ENCODE peak calls at places on chromosome 12, in nine cellular contexts. One of them, this sample, is unnamed.

GRCh38 chr12:120709976-120710804 is at the start of gene UNC119B:
- DNase-seq in activated CD4-positive, alpha-beta T cell treated with anti-CD3 and anti-CD28 coated beads, Interleukin-2, amount 50 U/mL, for 4 hours: peak
- DNase-seq in fibroblast of pulmonary artery: no peak
- DNase-seq in H9: peak
- DNase-seq in activated naive CD8-positive, alpha-beta T cell treated with anti-CD3 and anti-CD28 coated beads, Interleukin-2, amount 50 U/mL, for 24 hours: peak
- DNase-seq in hippocampal formation: peak
- DNase-seq in HEK293T: peak
- DNase-seq in NCI-H2029: peak
- DNase-seq in iPS-NIHi11: peak
- DNase-seq in this sample: peak

GRCh38 chr12:89111964-89112363 is 240.3 kb downstream of the DUSP6 start:
- DNase-seq in iPS-NIHi11: no peak
- DNase-seq in activated naive CD8-positive, alpha-beta T cell treated with anti-CD3 and anti-CD28 coated beads, Interleukin-2, amount 50 U/mL, for 24 hours: no peak
- DNase-seq in hippocampal formation: no peak
- DNase-seq in activated CD4-positive, alpha-beta T cell treated with anti-CD3 and anti-CD28 coated beads, Interleukin-2, amount 50 U/mL, for 4 hours: no peak
- DNase-seq in fibroblast of pulmonary artery: no peak
- DNase-seq in H9: no peak
- DNase-seq in HEK293T: no peak
- DNase-seq in NCI-H2029: no peak
- DNase-seq in this sample: no peak

GRCh38 chr12:118271770-118272417 is 100.8 kb downstream of the TAOK3 start:
- DNase-seq in iPS-NIHi11: peak
- DNase-seq in activated CD4-positive, alpha-beta T cell treated with anti-CD3 and anti-CD28 coated beads, Interleukin-2, amount 50 U/mL, for 4 hours: no peak
- DNase-seq in activated naive CD8-positive, alpha-beta T cell treated with anti-CD3 and anti-CD28 coated beads, Interleukin-2, amount 50 U/mL, for 24 hours: no peak
- DNase-seq in HEK293T: no peak
- DNase-seq in H9: no peak
- DNase-seq in NCI-H2029: no peak
- DNase-seq in hippocampal formation: no peak
- DNase-seq in fibroblast of pulmonary artery: no peak
- DNase-seq in this sample: no peak

GRCh38 chr12:110316861-110317260 is 35.8 kb downstream of the ATP2A2 start:
- DNase-seq in fibroblast of pulmonary artery: peak
- DNase-seq in hippocampal formation: no peak
- DNase-seq in NCI-H2029: no peak
- DNase-seq in activated naive CD8-positive, alpha-beta T cell treated with anti-CD3 and anti-CD28 coated beads, Interleukin-2, amount 50 U/mL, for 24 hours: no peak
- DNase-seq in activated CD4-positive, alpha-beta T cell treated with anti-CD3 and anti-CD28 coated beads, Interleukin-2, amount 50 U/mL, for 4 hours: no peak
- DNase-seq in HEK293T: no peak
- DNase-seq in iPS-NIHi11: no peak
- DNase-seq in H9: no peak
- DNase-seq in this sample: no peak

GRCh38 chr12:84763112-84763511 is 149.5 kb downstream of the SLC6A15 start:
- DNase-seq in activated naive CD8-positive, alpha-beta T cell treated with anti-CD3 and anti-CD28 coated beads, Interleukin-2, amount 50 U/mL, for 24 hours: no peak
- DNase-seq in HEK293T: no peak
- DNase-seq in hippocampal formation: no peak
- DNase-seq in fibroblast of pulmonary artery: peak
- DNase-seq in activated CD4-positive, alpha-beta T cell treated with anti-CD3 and anti-CD28 coated beads, Interleukin-2, amount 50 U/mL, for 4 hours: no peak
- DNase-seq in iPS-NIHi11: no peak
- DNase-seq in H9: no peak
- DNase-seq in NCI-H2029: no peak
- DNase-seq in this sample: no peak

GRCh38 chr12:28027328-28027727 is 54.8 kb upstream of the PTHLH start:
- DNase-seq in activated CD4-positive, alpha-beta T cell treated with anti-CD3 and anti-CD28 coated beads, Interleukin-2, amount 50 U/mL, for 4 hours: no peak
- DNase-seq in hippocampal formation: no peak
- DNase-seq in fibroblast of pulmonary artery: no peak
- DNase-seq in NCI-H2029: no peak
- DNase-seq in H9: no peak
- DNase-seq in HEK293T: no peak
- DNase-seq in activated naive CD8-positive, alpha-beta T cell treated with anti-CD3 and anti-CD28 coated beads, Interleukin-2, amount 50 U/mL, for 24 hours: no peak
- DNase-seq in iPS-NIHi11: no peak
- DNase-seq in this sample: no peak

GRCh38 chr12:77325505-77325904 is 260.1 kb upstream of the E2F7 start:
- DNase-seq in activated CD4-positive, alpha-beta T cell treated with anti-CD3 and anti-CD28 coated beads, Interleukin-2, amount 50 U/mL, for 4 hours: no peak
- DNase-seq in iPS-NIHi11: peak
- DNase-seq in fibroblast of pulmonary artery: no peak
- DNase-seq in HEK293T: peak
- DNase-seq in activated naive CD8-positive, alpha-beta T cell treated with anti-CD3 and anti-CD28 coated beads, Interleukin-2, amount 50 U/mL, for 24 hours: no peak
- DNase-seq in H9: peak
- DNase-seq in NCI-H2029: no peak
- DNase-seq in hippocampal formation: no peak
- DNase-seq in this sample: no peak

GRCh38 chr12:107487011-107487680 is 198.5 kb upstream of the PWP1 start:
- DNase-seq in H9: no peak
- DNase-seq in iPS-NIHi11: no peak
- DNase-seq in fibroblast of pulmonary artery: no peak
- DNase-seq in NCI-H2029: peak
- DNase-seq in hippocampal formation: no peak
- DNase-seq in activated CD4-positive, alpha-beta T cell treated with anti-CD3 and anti-CD28 coated beads, Interleukin-2, amount 50 U/mL, for 4 hours: no peak
- DNase-seq in activated naive CD8-positive, alpha-beta T cell treated with anti-CD3 and anti-CD28 coated beads, Interleukin-2, amount 50 U/mL, for 24 hours: no peak
- DNase-seq in HEK293T: no peak
- DNase-seq in this sample: no peak

GRCh38 chr12:94590428-94590827 is 59.9 kb downstream of the TMCC3 start:
- DNase-seq in hippocampal formation: no peak
- DNase-seq in activated CD4-positive, alpha-beta T cell treated with anti-CD3 and anti-CD28 coated beads, Interleukin-2, amount 50 U/mL, for 4 hours: no peak
- DNase-seq in H9: no peak
- DNase-seq in iPS-NIHi11: no peak
- DNase-seq in fibroblast of pulmonary artery: no peak
- DNase-seq in NCI-H2029: no peak
- DNase-seq in HEK293T: no peak
- DNase-seq in activated naive CD8-positive, alpha-beta T cell treated with anti-CD3 and anti-CD28 coated beads, Interleukin-2, amount 50 U/mL, for 24 hours: no peak
- DNase-seq in this sample: no peak

GRCh38 chr12:109247831-109248654 is 61.0 kb downstream of the FOXN4 start:
- DNase-seq in HEK293T: no peak
- DNase-seq in iPS-NIHi11: no peak
- DNase-seq in hippocampal formation: no peak
- DNase-seq in H9: no peak
- DNase-seq in fibroblast of pulmonary artery: no peak
- DNase-seq in NCI-H2029: no peak
- DNase-seq in activated naive CD8-positive, alpha-beta T cell treated with anti-CD3 and anti-CD28 coated beads, Interleukin-2, amount 50 U/mL, for 24 hours: no peak
- DNase-seq in activated CD4-positive, alpha-beta T cell treated with anti-CD3 and anti-CD28 coated beads, Interleukin-2, amount 50 U/mL, for 4 hours: no peak
- DNase-seq in this sample: no peak

GRCh38 chr12:5792350-5792749 is 152.7 kb downstream of the ANO2 start:
- DNase-seq in iPS-NIHi11: no peak
- DNase-seq in hippocampal formation: no peak
- DNase-seq in H9: no peak
- DNase-seq in activated naive CD8-positive, alpha-beta T cell treated with anti-CD3 and anti-CD28 coated beads, Interleukin-2, amount 50 U/mL, for 24 hours: no peak
- DNase-seq in NCI-H2029: no peak
- DNase-seq in activated CD4-positive, alpha-beta T cell treated with anti-CD3 and anti-CD28 coated beads, Interleukin-2, amount 50 U/mL, for 4 hours: no peak
- DNase-seq in HEK293T: no peak
- DNase-seq in fibroblast of pulmonary artery: no peak
- DNase-seq in this sample: no peak

GRCh38 chr12:19440916-19441315 is 1.6 kb downstream of the AEBP2 start:
- DNase-seq in iPS-NIHi11: no peak
- DNase-seq in activated CD4-positive, alpha-beta T cell treated with anti-CD3 and anti-CD28 coated beads, Interleukin-2, amount 50 U/mL, for 4 hours: no peak
- DNase-seq in fibroblast of pulmonary artery: peak
- DNase-seq in H9: no peak
- DNase-seq in hippocampal formation: no peak
- DNase-seq in HEK293T: no peak
- DNase-seq in NCI-H2029: no peak
- DNase-seq in activated naive CD8-positive, alpha-beta T cell treated with anti-CD3 and anti-CD28 coated beads, Interleukin-2, amount 50 U/mL, for 24 hours: no peak
- DNase-seq in this sample: no peak

GRCh38 chr12:129827985-129828384 is 75.8 kb downstream of the TMEM132D start:
- DNase-seq in iPS-NIHi11: no peak
- DNase-seq in HEK293T: no peak
- DNase-seq in NCI-H2029: no peak
- DNase-seq in hippocampal formation: no peak
- DNase-seq in activated CD4-positive, alpha-beta T cell treated with anti-CD3 and anti-CD28 coated beads, Interleukin-2, amount 50 U/mL, for 4 hours: no peak
- DNase-seq in activated naive CD8-positive, alpha-beta T cell treated with anti-CD3 and anti-CD28 coated beads, Interleukin-2, amount 50 U/mL, for 24 hours: no peak
- DNase-seq in H9: no peak
- DNase-seq in fibroblast of pulmonary artery: no peak
- DNase-seq in this sample: no peak

GRCh38 chr12:100926669-100927248 is 132.2 kb downstream of the ANO4 start:
- DNase-seq in activated naive CD8-positive, alpha-beta T cell treated with anti-CD3 and anti-CD28 coated beads, Interleukin-2, amount 50 U/mL, for 24 hours: no peak
- DNase-seq in activated CD4-positive, alpha-beta T cell treated with anti-CD3 and anti-CD28 coated beads, Interleukin-2, amount 50 U/mL, for 4 hours: no peak
- DNase-seq in fibroblast of pulmonary artery: peak
- DNase-seq in NCI-H2029: no peak
- DNase-seq in iPS-NIHi11: peak
- DNase-seq in H9: peak
- DNase-seq in HEK293T: peak
- DNase-seq in hippocampal formation: no peak
- DNase-seq in this sample: no peak

GRCh38 chr12:94954029-94954685 is 49.3 kb downstream of the NDUFA12 start:
- DNase-seq in activated CD4-positive, alpha-beta T cell treated with anti-CD3 and anti-CD28 coated beads, Interleukin-2, amount 50 U/mL, for 4 hours: no peak
- DNase-seq in iPS-NIHi11: no peak
- DNase-seq in NCI-H2029: no peak
- DNase-seq in activated naive CD8-positive, alpha-beta T cell treated with anti-CD3 and anti-CD28 coated beads, Interleukin-2, amount 50 U/mL, for 24 hours: no peak
- DNase-seq in fibroblast of pulmonary artery: peak
- DNase-seq in HEK293T: no peak
- DNase-seq in H9: no peak
- DNase-seq in hippocampal formation: no peak
- DNase-seq in this sample: no peak

GRCh38 chr12:8501720-8502119 is 11.6 kb upstream of the CLEC4D start:
- DNase-seq in fibroblast of pulmonary artery: no peak
- DNase-seq in activated naive CD8-positive, alpha-beta T cell treated with anti-CD3 and anti-CD28 coated beads, Interleukin-2, amount 50 U/mL, for 24 hours: no peak
- DNase-seq in HEK293T: no peak
- DNase-seq in H9: no peak
- DNase-seq in NCI-H2029: no peak
- DNase-seq in iPS-NIHi11: no peak
- DNase-seq in activated CD4-positive, alpha-beta T cell treated with anti-CD3 and anti-CD28 coated beads, Interleukin-2, amount 50 U/mL, for 4 hours: no peak
- DNase-seq in hippocampal formation: no peak
- DNase-seq in this sample: no peak

GRCh38 chr12:50642035-50642451 is 121.9 kb upstream of the ATF1 start:
- DNase-seq in fibroblast of pulmonary artery: peak
- DNase-seq in iPS-NIHi11: no peak
- DNase-seq in activated CD4-positive, alpha-beta T cell treated with anti-CD3 and anti-CD28 coated beads, Interleukin-2, amount 50 U/mL, for 4 hours: no peak
- DNase-seq in H9: no peak
- DNase-seq in NCI-H2029: no peak
- DNase-seq in HEK293T: no peak
- DNase-seq in activated naive CD8-positive, alpha-beta T cell treated with anti-CD3 and anti-CD28 coated beads, Interleukin-2, amount 50 U/mL, for 24 hours: no peak
- DNase-seq in hippocampal formation: no peak
- DNase-seq in this sample: no peak